ENCODE peak calls at places on chromosome 21, in five cellular contexts. Z is HCT116, Y is K562, E is A549, A is HepG2. L is an unnamed sample. For H3K9me3, the result is how much of the 10 kb centered on the place peaks cover.

GRCh38 chr21:37767984-37768383 is 148.3 kb downstream of the KCNJ6 start:
- DNase-seq in Z (no peak), E (no peak), A (no peak), Y (no peak), L (no peak)

GRCh38 chr21:40453183-40453582 is 393.8 kb downstream of the DSCAM start:
- DNase-seq in Z (no peak), A (no peak), Y (no peak), E (no peak), L (no peak)

GRCh38 chr21:31524140-31524539 is 135.4 kb upstream of the SOD1 start:
- DNase-seq in A (no peak), Y (no peak), E (peak), Z (no peak), L (no peak)

GRCh38 chr21:31132574-31133242 is 94.4 kb upstream of the KRTAP19-8 start:
- DNase-seq in A (no peak), Z (no peak), Y (no peak), E (no peak), L (no peak)

GRCh38 chr21:41466024-41466820 is 40.2 kb downstream of the MX1 start:
- DNase-seq in A (peak), Y (no peak), E (peak), Z (no peak), L (no peak)

GRCh38 chr21:38533887-38534286 is 35.6 kb upstream of the ERG start:
- DNase-seq in E (no peak), A (no peak), Y (no peak), Z (no peak), L (no peak)

GRCh38 chr21:27647401-27647800 is 680.5 kb upstream of the ADAMTS5 start:
- DNase-seq in E (no peak), Y (no peak), A (no peak), Z (no peak), L (no peak)

GRCh38 chr21:37452222-37452621 is 85.6 kb downstream of the DYRK1A start:
- DNase-seq in Z (no peak), A (no peak), Y (no peak), E (no peak), L (no peak)

GRCh38 chr21:36716836-36717235 is 17.9 kb downstream of the SIM2 start:
- DNase-seq in A (no peak), Z (no peak), Y (no peak), E (no peak), L (no peak)

GRCh38 chr21:21383126-21383525 is 384.9 kb downstream of the NCAM2 start:
- DNase-seq in E (no peak), Y (no peak), Z (no peak), A (no peak), L (no peak)

GRCh38 chr21:42843021-42843420 is 36.3 kb downstream of the WDR4 start:
- DNase-seq in A (no peak), E (no peak), Y (no peak), Z (no peak), L (no peak)

GRCh38 chr21:33075596-33076195 is 5.8 kb downstream of the OLIG1 start:
- DNase-seq in E (no peak), Z (no peak), A (no peak), Y (no peak), L (no peak)

GRCh38 chr21:27511241-27511640 is 544.4 kb upstream of the ADAMTS5 start:
- DNase-seq in Z (no peak), A (no peak), Y (no peak), E (no peak), L (no peak)

GRCh38 chr21:33117268-33117888 is 47.4 kb downstream of the OLIG1 start:
- DNase-seq in A (no peak), Z (no peak), Y (no peak), E (no peak), L (no peak)

GRCh38 chr21:26920055-26920454 is 46.8 kb downstream of the ADAMTS5 start:
- DNase-seq in E (no peak), Z (no peak), Y (no peak), A (no peak), L (no peak)

DNA sequence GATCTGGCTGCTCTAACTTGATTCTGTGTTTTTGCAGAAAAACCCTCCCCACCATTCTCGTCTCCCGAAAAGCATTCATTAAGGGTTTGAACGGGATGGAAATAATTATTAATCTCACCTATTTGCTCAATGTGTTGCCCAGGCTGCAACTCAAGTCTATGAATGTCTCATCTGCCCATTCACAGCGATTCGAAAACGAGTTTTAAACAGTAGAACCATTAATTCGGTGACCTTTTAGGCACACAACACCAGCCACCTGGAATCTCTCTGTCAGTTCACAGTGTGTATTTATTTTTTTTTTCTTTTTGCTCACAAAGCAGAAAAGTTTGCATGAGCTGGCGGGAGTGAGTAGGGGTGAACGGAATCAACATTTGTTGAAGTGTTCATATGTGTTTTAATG is 764.7 kb upstream of the TPTE start:
- DNase-seq in A (no peak), Z (no peak), Y (no peak), E (no peak), L (no peak)
- H3K9me3 ChIP-seq in A (half or more), Z (half or more), Y (under half), E (under half), L (under half)

DNA sequence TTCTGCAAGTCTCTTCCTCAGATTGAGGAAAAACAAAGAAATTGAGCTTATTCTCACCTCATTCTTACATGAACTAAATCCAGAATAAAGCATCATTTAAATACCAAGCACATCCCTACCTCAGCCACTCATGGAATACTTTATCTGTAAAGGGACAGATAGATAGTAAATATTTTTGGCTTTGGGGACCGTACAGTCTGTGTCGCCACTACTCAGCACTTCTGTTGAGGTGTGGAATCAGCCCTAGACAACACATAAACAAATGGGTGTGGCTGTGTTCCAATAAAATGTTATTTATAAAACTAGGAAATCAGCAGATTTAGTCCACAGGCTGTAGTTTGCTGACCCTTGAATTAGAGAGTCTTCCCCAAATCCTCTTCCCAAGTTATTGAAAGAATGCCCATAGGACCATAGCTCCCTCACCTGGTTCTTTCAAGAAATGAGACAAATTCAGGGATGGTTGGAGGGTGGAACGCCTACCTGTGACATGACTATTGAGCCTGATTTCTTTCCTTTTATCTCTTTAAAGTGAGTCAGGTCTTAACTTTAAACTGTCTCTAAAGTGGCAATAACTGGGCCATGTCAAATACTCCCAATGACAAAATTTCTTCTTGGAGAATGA is 878.5 kb downstream of the USP25 start:
- DNase-seq in E (peak), Y (no peak), Z (no peak), A (peak), L (no peak)
- TF ChIP-seq REST in E (no peak), Y (no peak), Z (no peak), A (no peak), L (no peak)

DNA sequence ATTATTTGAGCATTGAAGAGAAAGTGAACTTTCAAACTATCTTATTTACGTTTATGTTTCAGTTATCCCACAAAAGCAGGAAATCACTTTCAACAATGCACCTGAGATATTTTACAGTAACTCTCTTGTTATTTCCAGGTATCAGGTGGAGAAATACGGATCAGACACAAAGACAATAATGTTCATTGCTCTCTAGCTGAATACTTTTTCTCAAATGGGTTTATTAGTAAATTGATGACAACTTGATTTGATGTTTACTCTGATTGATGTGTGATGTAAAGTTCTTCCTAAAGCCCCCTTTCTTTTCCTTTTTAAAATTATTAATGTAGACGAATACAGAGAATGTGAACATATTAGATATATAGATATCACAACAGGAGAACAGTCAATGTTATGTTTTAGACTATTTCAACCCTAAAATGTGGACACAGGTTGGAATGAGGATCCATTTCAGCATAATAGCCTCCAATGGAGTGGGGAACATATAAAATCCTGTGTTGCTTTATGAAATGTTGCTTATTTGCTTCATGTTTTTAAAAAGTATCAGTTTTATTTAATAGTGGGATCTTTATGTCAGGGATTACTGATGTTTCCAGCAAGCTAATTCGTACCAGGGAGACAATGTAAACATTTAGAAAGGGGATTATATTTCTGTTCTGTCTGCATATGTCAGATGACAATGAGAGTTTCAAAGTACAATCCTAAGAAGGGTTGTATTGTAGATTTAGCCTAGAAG is 1522.3 kb upstream of the TPTE start:
- DNase-seq in Y (no peak), Z (no peak), A (peak), E (peak), L (peak)
- H3K9me3 ChIP-seq in Y (under half), Z (under half), A (half or more), E (under half), L (under half)

GRCh38 chr21:17540530-17540929 is 27.7 kb downstream of the CXADR start:
- DNase-seq in A (no peak), E (no peak), Z (no peak), Y (no peak), L (no peak)

GRCh38 chr21:17539743-17540341 is 27.0 kb downstream of the CXADR start:
- DNase-seq in Z (no peak), E (no peak), A (no peak), Y (no peak), L (no peak)

GRCh38 chr21:17538576-17538975 is 25.7 kb downstream of the CXADR start:
- DNase-seq in Z (no peak), A (no peak), E (no peak), Y (no peak), L (no peak)

GRCh38 chr21:17539323-17539722 is 26.5 kb downstream of the CXADR start:
- DNase-seq in Z (no peak), E (no peak), A (no peak), Y (no peak), L (no peak)

DNA sequence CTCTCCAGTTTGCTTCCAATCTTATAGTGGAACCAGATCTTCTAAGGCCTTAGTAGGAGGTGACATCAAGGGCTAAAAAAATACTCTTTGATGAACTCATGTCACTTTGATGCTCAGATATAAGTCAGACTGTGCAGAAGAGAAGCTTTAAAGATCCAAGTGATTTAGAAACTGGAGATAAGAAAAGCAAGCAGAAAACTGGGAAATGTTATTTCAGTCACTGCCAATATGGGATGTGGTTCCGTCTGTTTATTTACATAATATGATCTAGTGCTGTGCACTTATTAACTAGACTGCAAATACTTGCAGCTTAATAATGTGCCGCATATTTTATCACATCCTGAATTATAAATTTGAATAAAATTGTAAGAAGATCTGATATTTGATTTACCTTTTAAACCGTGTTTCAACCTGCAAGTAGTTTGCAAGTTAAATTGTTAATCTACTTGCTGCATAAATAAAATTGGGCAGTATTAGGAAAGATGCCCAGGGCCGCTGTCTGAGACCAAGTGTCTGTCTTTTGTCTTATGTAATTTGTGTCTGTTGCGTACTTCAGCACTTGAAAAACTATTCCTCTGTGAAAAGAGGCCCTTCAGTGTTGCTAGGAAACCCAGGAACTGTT is 29.6 kb downstream of the CXADR start:
- DNase-seq in Y (no peak), E (peak), Z (no peak), A (peak), L (no peak)
- TF ChIP-seq REST in Y (no peak), E (no peak), Z (no peak), A (no peak), L (no peak)

GRCh38 chr21:46108827-46109226 is 10.9 kb downstream of the COL6A2 start:
- DNase-seq in E (no peak), Y (no peak), Z (no peak), A (no peak), L (no peak)

GRCh38 chr21:46100426-46100825 is 2.5 kb downstream of the COL6A2 start:
- DNase-seq in A (no peak), Y (no peak), E (no peak), Z (no peak), L (no peak)

GRCh38 chr21:46100020-46100419 is 2.1 kb downstream of the COL6A2 start:
- DNase-seq in Y (no peak), Z (no peak), A (no peak), E (no peak), L (no peak)

GRCh38 chr21:46099476-46099875 is 1.6 kb downstream of the COL6A2 start:
- DNase-seq in A (peak), Z (no peak), Y (no peak), E (no peak), L (no peak)

GRCh38 chr21:46104104-46104503 is 6.2 kb downstream of the COL6A2 start:
- DNase-seq in A (no peak), E (no peak), Y (no peak), Z (no peak), L (no peak)
- H3K9me3 ChIP-seq in A (under half), E (under half), Y (under half), Z (under half), L (under half)

DNA sequence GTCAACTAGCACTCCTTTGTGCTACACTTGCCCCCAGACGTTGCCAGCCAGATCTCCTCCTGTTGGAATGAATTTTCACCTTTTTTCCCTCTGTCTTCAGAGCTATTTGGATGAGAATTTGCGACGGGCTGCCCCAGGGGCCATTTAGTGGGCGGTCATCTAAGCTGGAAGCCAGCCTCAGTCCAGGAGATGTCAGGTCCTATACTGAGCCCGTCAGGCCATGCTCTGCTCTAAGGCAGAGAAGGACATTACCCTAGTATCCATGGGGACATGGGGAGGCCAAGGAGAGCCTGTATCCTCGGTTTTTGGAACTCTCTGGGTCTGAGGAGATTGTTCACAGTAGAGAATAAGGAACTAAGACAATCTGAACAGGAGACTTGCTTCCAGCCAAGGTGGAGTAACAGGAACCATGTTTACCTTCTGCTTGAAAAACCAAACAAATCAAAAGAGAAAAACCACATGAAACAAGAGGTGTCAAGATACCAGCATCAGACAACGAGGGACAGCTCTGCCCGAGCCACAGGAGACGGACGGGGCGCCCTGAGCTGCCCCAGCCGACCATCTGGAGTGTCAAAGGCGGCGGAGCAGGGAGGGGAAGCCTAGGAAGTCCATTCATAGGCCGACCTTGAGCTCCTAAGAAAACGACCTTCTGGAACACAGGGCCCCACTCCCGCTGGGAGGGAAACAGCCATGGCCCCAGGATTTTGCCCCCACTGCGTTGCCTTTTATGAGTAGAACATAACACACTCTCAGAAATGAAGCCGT is 20.0 kb upstream of the ADARB1 start:
- DNase-seq in Z (no peak), Y (no peak), E (no peak), A (no peak), L (no peak)
- TF ChIP-seq REST in Z (no peak), Y (no peak), E (no peak), A (no peak), L (no peak)

DNA sequence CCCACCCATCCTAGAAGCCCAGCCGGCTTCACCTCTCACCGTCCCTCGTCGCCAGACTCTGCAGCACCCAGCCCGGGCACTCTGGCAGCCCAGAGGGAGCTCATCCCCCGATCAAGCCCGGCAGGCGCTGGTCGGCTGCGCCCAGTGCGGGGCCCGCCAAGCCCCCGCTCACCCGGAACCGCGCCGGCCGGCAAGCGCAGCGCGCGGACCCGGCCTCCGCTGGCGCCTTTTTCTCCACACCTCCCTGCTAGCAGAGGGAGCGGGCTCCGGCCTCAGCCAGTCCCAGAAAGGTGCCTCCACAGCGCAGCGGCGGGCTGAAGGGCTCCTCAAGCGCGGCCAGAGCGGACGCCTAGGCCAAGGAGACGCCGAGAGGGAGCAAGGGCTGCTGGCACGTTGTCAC is 2023.3 kb downstream of the NCAM2 start:
- DNase-seq in A (no peak), Y (no peak), E (no peak), Z (no peak), L (no peak)
- H3K9me3 ChIP-seq in A (half or more), Y (under half), E (under half), Z (under half), L (under half)

DNA sequence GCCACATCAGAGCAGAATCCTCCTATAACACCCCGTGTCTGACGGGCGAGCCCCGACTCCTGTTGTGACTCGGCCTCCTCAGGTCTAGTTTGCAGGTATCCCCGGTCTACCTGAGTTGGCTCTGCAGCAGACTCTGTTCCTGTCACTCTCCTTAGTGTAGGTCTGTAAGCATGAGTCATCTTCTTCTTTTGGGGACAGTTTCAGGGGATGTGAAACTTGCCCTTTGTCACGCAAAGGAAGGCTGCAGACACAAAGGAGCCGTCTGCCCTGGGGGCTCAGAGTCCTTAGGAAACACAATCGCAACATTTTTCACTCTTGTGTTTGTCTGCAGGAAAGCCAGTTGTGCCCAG is 183.2 kb downstream of the RUNX1 start:
- DNase-seq in A (peak), E (no peak), Y (no peak), Z (no peak), L (no peak)
- TF ChIP-seq REST in A (no peak), E (no peak), Y (no peak), Z (no peak), L (no peak)

L was measured in Panc1.